ENCODE peak calls at places on chromosomes 3 and 15, in seven cellular contexts. One of them, this sample, is unnamed.

GRCh38 chr15:77654975-77655374 is 22.3 kb upstream of the LINGO1 start:
- DNase-seq in endothelial cell: peak
- DNase-seq in fibroblast of mammary gland: no peak
- DNase-seq in sigmoid colon: no peak
- DNase-seq in ELF-1: peak
- DNase-seq in cardiac fibroblast: no peak
- DNase-seq in stimulated activated CD4-positive, alpha-beta T cell treated with anti-CD3 and anti-CD28 coated beads, Interleukin-1b, Interleukin-23, amount 100 ng/mL, for 1 hour: no peak
- DNase-seq in this sample: no peak

GRCh38 chr3:53712817-53713388 is 133.3 kb downstream of the CHDH start:
- DNase-seq in endothelial cell: no peak
- DNase-seq in fibroblast of mammary gland: no peak
- DNase-seq in sigmoid colon: peak
- DNase-seq in ELF-1: no peak
- DNase-seq in cardiac fibroblast: no peak
- DNase-seq in stimulated activated CD4-positive, alpha-beta T cell treated with anti-CD3 and anti-CD28 coated beads, Interleukin-1b, Interleukin-23, amount 100 ng/mL, for 1 hour: no peak
- DNase-seq in this sample: no peak

GRCh38 chr15:74200394-74200793 is 2.2 kb downstream of the STRA6 start:
- DNase-seq in endothelial cell: no peak
- DNase-seq in fibroblast of mammary gland: peak
- DNase-seq in sigmoid colon: peak
- DNase-seq in ELF-1: no peak
- DNase-seq in cardiac fibroblast: peak
- DNase-seq in stimulated activated CD4-positive, alpha-beta T cell treated with anti-CD3 and anti-CD28 coated beads, Interleukin-1b, Interleukin-23, amount 100 ng/mL, for 1 hour: no peak
- DNase-seq in this sample: peak

GRCh38 chr3:76552653-76553052 is 487.2 kb upstream of the ROBO2 start:
- DNase-seq in endothelial cell: no peak
- DNase-seq in fibroblast of mammary gland: no peak
- DNase-seq in sigmoid colon: no peak
- DNase-seq in ELF-1: no peak
- DNase-seq in cardiac fibroblast: no peak
- DNase-seq in stimulated activated CD4-positive, alpha-beta T cell treated with anti-CD3 and anti-CD28 coated beads, Interleukin-1b, Interleukin-23, amount 100 ng/mL, for 1 hour: no peak
- DNase-seq in this sample: no peak

GRCh38 chr15:100788731-100789105 is 90.9 kb upstream of the ALDH1A3 start:
- DNase-seq in endothelial cell: no peak
- DNase-seq in fibroblast of mammary gland: no peak
- DNase-seq in sigmoid colon: no peak
- DNase-seq in ELF-1: no peak
- DNase-seq in cardiac fibroblast: no peak
- DNase-seq in stimulated activated CD4-positive, alpha-beta T cell treated with anti-CD3 and anti-CD28 coated beads, Interleukin-1b, Interleukin-23, amount 100 ng/mL, for 1 hour: no peak
- DNase-seq in this sample: no peak

GRCh38 chr3:43366466-43366865 is 80.1 kb downstream of the SNRK start:
- DNase-seq in endothelial cell: no peak
- DNase-seq in fibroblast of mammary gland: no peak
- DNase-seq in sigmoid colon: no peak
- DNase-seq in ELF-1: no peak
- DNase-seq in cardiac fibroblast: peak
- DNase-seq in stimulated activated CD4-positive, alpha-beta T cell treated with anti-CD3 and anti-CD28 coated beads, Interleukin-1b, Interleukin-23, amount 100 ng/mL, for 1 hour: no peak
- DNase-seq in this sample: no peak

GRCh38 chr15:88979674-88980073 is 66.5 kb upstream of the MFGE8 start:
- DNase-seq in endothelial cell: no peak
- DNase-seq in fibroblast of mammary gland: no peak
- DNase-seq in sigmoid colon: no peak
- DNase-seq in ELF-1: no peak
- DNase-seq in cardiac fibroblast: no peak
- DNase-seq in stimulated activated CD4-positive, alpha-beta T cell treated with anti-CD3 and anti-CD28 coated beads, Interleukin-1b, Interleukin-23, amount 100 ng/mL, for 1 hour: no peak
- DNase-seq in this sample: no peak

GRCh38 chr3:146585156-146585555 is 20.0 kb downstream of the PLSCR5 start:
- DNase-seq in endothelial cell: no peak
- DNase-seq in fibroblast of mammary gland: no peak
- DNase-seq in sigmoid colon: no peak
- DNase-seq in ELF-1: no peak
- DNase-seq in cardiac fibroblast: no peak
- DNase-seq in stimulated activated CD4-positive, alpha-beta T cell treated with anti-CD3 and anti-CD28 coated beads, Interleukin-1b, Interleukin-23, amount 100 ng/mL, for 1 hour: no peak
- DNase-seq in this sample: no peak

GRCh38 chr15:62788224-62788623 is 254.3 kb upstream of the TPM1 start:
- DNase-seq in endothelial cell: no peak
- DNase-seq in fibroblast of mammary gland: no peak
- DNase-seq in sigmoid colon: no peak
- DNase-seq in ELF-1: no peak
- DNase-seq in cardiac fibroblast: no peak
- DNase-seq in stimulated activated CD4-positive, alpha-beta T cell treated with anti-CD3 and anti-CD28 coated beads, Interleukin-1b, Interleukin-23, amount 100 ng/mL, for 1 hour: no peak
- DNase-seq in this sample: no peak

GRCh38 chr15:88091444-88092016 is 165.0 kb downstream of the NTRK3 start:
- DNase-seq in endothelial cell: no peak
- DNase-seq in fibroblast of mammary gland: no peak
- DNase-seq in sigmoid colon: no peak
- DNase-seq in ELF-1: no peak
- DNase-seq in cardiac fibroblast: no peak
- DNase-seq in stimulated activated CD4-positive, alpha-beta T cell treated with anti-CD3 and anti-CD28 coated beads, Interleukin-1b, Interleukin-23, amount 100 ng/mL, for 1 hour: no peak
- DNase-seq in this sample: no peak

GRCh38 chr15:61003683-61004299 is 225.3 kb downstream of the RORA start:
- DNase-seq in endothelial cell: no peak
- DNase-seq in fibroblast of mammary gland: no peak
- DNase-seq in sigmoid colon: no peak
- DNase-seq in ELF-1: peak
- DNase-seq in cardiac fibroblast: no peak
- DNase-seq in stimulated activated CD4-positive, alpha-beta T cell treated with anti-CD3 and anti-CD28 coated beads, Interleukin-1b, Interleukin-23, amount 100 ng/mL, for 1 hour: no peak
- DNase-seq in this sample: no peak